ENCODE peak calls at places on chromosomes 4 and X, in five cellular contexts. K is CD8-positive, alpha-beta T cell; P is tibial nerve; N is adrenal gland; I is upper lobe of right lung. H is an unnamed sample.
A peak's percentile ranks its signal among the peaks of the same experiment; 100 is the strongest.

GRCh38 chr4:122606364-122607043 is 14.4 kb downstream of the IL21 start:
- DNase-seq in K (no peak), I (no peak), P (no peak), N (no peak), H (no peak)

GRCh38 chrX:103254171-103254824 is 657 bp downstream of the TCEAL8 start:
- DNase-seq in I (peak; percentile 78), K (peak; percentile 5), N (peak; percentile 22), P (no peak), H (no peak)

GRCh38 chr4:94390804-94391410 is 48.3 kb upstream of the HPGDS start:
- DNase-seq in I (no peak), N (no peak), K (no peak), P (no peak), H (no peak)

GRCh38 chr4:60682901-60683300 is 517.2 kb upstream of the ADGRL3 start:
- DNase-seq in I (no peak), P (no peak), K (no peak), N (no peak), H (no peak)

GRCh38 chr4:46931981-46932380 is 22.9 kb upstream of the COX7B2 start:
- DNase-seq in K (no peak), P (no peak), I (no peak), N (no peak), H (no peak)

GRCh38 chrX:97322401-97322800 is 438.7 kb downstream of the RPA4 start:
- DNase-seq in P (no peak), I (no peak), K (no peak), N (no peak), H (no peak)

GRCh38 chrX:119757979-119758681 is at the start of gene SOWAHD:
- DNase-seq in N (peak; percentile 33), I (peak; percentile 74), P (no peak), K (no peak), H (no peak)

GRCh38 chr4:183072181-183072580 is 26.9 kb upstream of the WWC2 start:
- DNase-seq in K (no peak), N (no peak), I (no peak), P (no peak), H (no peak)

GRCh38 chr4:145847764-145848163 is 90.9 kb downstream of the ZNF827 start:
- DNase-seq in I (no peak), K (no peak), P (no peak), N (no peak), H (no peak)

GRCh38 chrX:47623540-47624027 is 3.9 kb upstream of the SYN1 start:
- DNase-seq in P (no peak), N (peak; percentile 56), I (peak; percentile 64), K (no peak), H (no peak)

GRCh38 chr4:160129439-160129838 is 1026.6 kb downstream of the RAPGEF2 start:
- DNase-seq in P (no peak), K (no peak), N (no peak), I (no peak), H (no peak)

GRCh38 chr4:55528495-55528894 is 18.2 kb downstream of the CLOCK start:
- DNase-seq in I (no peak), N (no peak), K (no peak), P (no peak), H (no peak)

GRCh38 chr4:25672756-25673155 is 17.1 kb downstream of the SLC34A2 start:
- DNase-seq in N (no peak), P (no peak), I (no peak), K (no peak), H (no peak)

GRCh38 chrX:112851161-112851779 is 10.6 kb upstream of the AMOT start:
- DNase-seq in N (no peak), P (no peak), K (no peak), I (no peak), H (no peak)

GRCh38 chr4:1355378-1355777 is 8.4 kb downstream of the UVSSA start:
- DNase-seq in K (no peak), P (no peak), N (no peak), I (no peak), H (no peak)

GRCh38 chr4:3767569-3768288 is 1.5 kb downstream of the ADRA2C start:
- DNase-seq in I (no peak), P (no peak), K (no peak), N (no peak), H (no peak)
- TF ChIP-seq CTCF in I (no peak), P (no peak), K (no peak), N (no peak), H (no peak)

GRCh38 chrX:34632404-34632803 is 24.7 kb downstream of the TMEM47 start:
- DNase-seq in I (no peak), K (no peak), P (no peak), N (no peak), H (no peak)

GRCh38 chrX:34642849-34643248 is 14.2 kb downstream of the TMEM47 start:
- DNase-seq in P (no peak), I (no peak), K (no peak), N (no peak), H (no peak)

GRCh38 chrX:34638116-34638515 is 19.0 kb downstream of the TMEM47 start:
- DNase-seq in N (no peak), I (no peak), K (no peak), P (no peak), H (no peak)
- TF ChIP-seq CTCF in N (peak; percentile 52), I (peak; percentile 40), K (no peak), P (peak; percentile 25), H (no peak)

GRCh38 chr4:78923459-78924312 is 15.6 kb downstream of the PAQR3 start:
- DNase-seq in N (no peak), P (no peak), I (no peak), K (no peak), H (no peak)
- TF ChIP-seq CTCF in N (no peak), P (no peak), I (no peak), K (no peak), H (no peak)

GRCh38 chrX:71224969-71225368 is 1.9 kb downstream of the GJB1 start:
- DNase-seq in N (peak; percentile 30), P (no peak), K (no peak), I (no peak), H (no peak)

GRCh38 chrX:71225661-71226060 is 2.6 kb downstream of the GJB1 start:
- DNase-seq in K (no peak), N (no peak), P (no peak), I (no peak), H (no peak)

GRCh38 chrX:71224098-71224708 is 1.2 kb downstream of the GJB1 start:
- DNase-seq in N (no peak), P (no peak), K (no peak), I (no peak), H (no peak)

GRCh38 chrX:71228063-71228642 is 5.1 kb downstream of the GJB1 start:
- DNase-seq in P (no peak), I (no peak), N (no peak), K (no peak), H (no peak)

GRCh38 chrX:71227370-71228062 is 4.5 kb downstream of the GJB1 start:
- DNase-seq in P (no peak), I (no peak), N (no peak), K (no peak), H (no peak)
- TF ChIP-seq CTCF in P (no peak), I (no peak), N (no peak), K (no peak), H (no peak)

DNA sequence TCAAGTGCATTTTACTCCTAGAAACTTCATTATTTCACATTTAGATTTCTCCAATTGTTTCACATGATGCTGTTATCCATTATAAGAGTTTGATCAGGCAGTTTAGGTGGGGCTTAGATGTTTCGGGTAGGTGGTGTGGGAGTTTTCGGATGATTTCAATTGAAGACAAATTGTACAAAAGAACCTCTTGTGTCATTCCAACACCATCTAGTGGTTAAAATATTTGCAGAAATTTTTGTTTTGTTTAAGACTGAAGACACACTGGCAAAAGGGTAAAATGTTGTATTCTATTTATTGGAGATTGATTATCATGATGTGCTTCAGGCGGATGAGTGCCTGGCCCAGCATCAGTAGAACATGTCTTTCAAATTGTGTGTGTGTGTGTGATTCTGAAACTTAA is 212.7 kb downstream of the SH3BGRL start:
- DNase-seq in I (no peak), K (no peak), P (no peak), N (no peak), H (no peak)
- TF ChIP-seq CTCF in I (peak; percentile 5), K (no peak), P (no peak), N (no peak), H (no peak)

DNA sequence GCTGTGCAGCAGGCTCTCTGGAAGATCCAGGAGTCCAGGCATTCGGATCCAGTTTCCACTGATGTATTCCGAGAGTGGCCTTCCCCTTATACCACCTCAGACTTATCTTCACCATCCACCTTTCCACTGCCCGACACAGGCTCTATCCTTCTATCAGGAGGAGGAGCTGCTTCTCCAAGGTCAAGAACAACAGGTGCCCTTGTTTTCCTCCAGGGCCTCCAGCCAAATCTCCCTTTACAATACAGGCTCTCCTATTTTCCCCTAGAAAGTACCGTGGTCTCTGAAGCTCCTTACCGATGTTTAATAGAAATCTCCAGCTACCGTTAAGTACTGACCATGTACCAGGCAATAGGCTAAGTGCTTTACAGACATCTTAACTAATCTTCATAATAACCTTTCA is 61.3 kb downstream of the AFAP1 start:
- DNase-seq in N (no peak), I (no peak), K (no peak), P (no peak), H (no peak)
- TF ChIP-seq CTCF in N (no peak), I (no peak), K (no peak), P (no peak), H (no peak)

DNA sequence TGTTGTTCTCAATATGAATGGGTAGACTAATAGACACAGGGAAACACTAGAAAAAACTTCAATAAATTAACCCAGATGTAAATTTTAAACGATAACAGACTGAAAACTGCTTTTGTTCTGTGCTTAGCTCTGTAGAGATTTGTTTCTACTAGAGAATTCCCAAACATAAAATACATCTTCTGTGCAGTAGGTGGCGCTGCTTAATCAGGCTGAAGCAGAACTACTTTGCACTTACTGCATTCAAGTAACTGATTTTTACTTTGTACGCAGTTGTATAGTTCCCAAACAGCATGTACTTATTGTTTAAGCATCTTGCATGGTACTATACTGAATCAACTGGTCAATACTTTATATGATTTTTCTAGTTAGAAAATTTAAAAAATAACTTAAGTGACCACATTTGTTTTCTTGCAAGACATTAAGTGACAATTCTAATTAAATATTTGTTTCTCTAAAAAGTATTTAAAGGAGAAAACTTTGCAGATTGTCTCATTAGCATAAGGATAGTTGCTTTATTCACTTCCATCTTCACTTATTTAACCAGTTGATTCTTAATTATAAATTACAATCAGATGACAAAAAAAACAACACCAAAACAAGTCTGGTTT is 490.6 kb downstream of the IL15 start:
- DNase-seq in I (no peak), K (peak; percentile 50), N (peak; percentile 53), P (peak; percentile 21), H (no peak)
- TF ChIP-seq CTCF in I (peak; percentile 87), K (peak; percentile 97), N (peak; percentile 88), P (peak; percentile 76), H (peak; percentile 74)

DNA sequence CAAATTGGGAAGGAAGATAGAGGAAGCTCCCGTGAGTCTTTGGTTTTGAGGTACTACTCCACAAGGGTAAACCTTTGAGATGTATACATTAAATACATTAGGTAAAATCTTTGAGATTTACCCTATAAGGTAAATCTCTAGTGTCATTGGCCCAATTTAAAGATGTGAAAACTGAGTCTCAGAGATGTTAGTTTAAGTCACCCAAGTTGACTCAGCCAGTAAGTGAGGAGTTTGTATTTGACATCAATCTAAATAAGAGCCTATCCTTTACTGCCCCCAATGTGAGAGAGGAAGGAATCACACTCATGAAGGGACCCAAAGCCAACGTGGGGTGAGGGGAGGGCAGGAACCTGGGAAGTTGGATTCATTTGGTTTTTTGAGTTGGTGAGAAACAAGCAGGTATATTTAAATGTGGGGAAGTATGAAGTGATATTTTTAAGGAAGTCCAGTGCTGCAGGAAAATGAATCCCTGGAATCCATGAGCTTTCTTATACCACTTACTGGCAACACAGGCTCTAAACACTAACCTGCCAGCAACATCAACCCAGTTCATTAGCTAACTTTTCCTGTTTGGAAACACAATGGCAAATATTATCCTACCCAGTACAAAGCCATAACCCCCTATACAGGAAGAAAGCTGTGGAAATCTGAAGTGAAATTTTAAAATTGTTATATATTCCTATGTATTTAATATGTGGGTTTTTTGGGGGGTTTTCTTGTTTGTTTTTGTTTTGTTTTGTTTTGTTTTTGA is 55.3 kb downstream of the PALLD start:
- DNase-seq in K (no peak), P (no peak), I (no peak), N (no peak), H (no peak)
- TF ChIP-seq CTCF in K (peak; percentile 30), P (no peak), I (no peak), N (no peak), H (no peak)

H was measured in esophagus squamous epithelium.